ENCODE peak calls at places on chromosome 18, in ten cellular contexts. T, K, G, H, N, W, Q, R, D and M are unnamed samples.

GRCh38 chr18:8435376-8435775 is 173.9 kb upstream of the RAB12 start:
- DNase-seq in T (no peak), K (no peak), G (no peak), H (no peak), N (no peak), W (no peak), Q (no peak), R (no peak), D (no peak), M (no peak)

GRCh38 chr18:3269241-3269640 is 7.3 kb downstream of the MYL12B start:
- DNase-seq in T (no peak), K (no peak), G (no peak), H (no peak), N (no peak), W (no peak), Q (no peak), R (no peak), D (no peak), M (no peak)

GRCh38 chr18:7317804-7318231 is 86.9 kb downstream of the LRRC30 start:
- DNase-seq in T (no peak), K (no peak), G (no peak), H (no peak), N (no peak), W (no peak), Q (peak), R (no peak), D (no peak), M (no peak)

GRCh38 chr18:63234839-63235238 is 84.7 kb downstream of the BCL2 start:
- DNase-seq in T (no peak), K (no peak), G (no peak), H (no peak), N (no peak), W (no peak), Q (no peak), R (no peak), D (no peak), M (no peak)

GRCh38 chr18:42437001-42437400 is 482.0 kb downstream of the PIK3C3 start:
- DNase-seq in T (no peak), K (no peak), G (no peak), H (no peak), N (no peak), W (no peak), Q (no peak), R (no peak), D (no peak), M (no peak)

GRCh38 chr18:12011962-12012549 is 30.7 kb downstream of the IMPA2 start:
- DNase-seq in T (peak), K (no peak), G (peak), H (no peak), N (no peak), W (no peak), Q (no peak), R (peak), D (no peak), M (peak)

GRCh38 chr18:76895498-76895897 is 73.1 kb downstream of the ZNF236 start:
- DNase-seq in T (no peak), K (no peak), G (no peak), H (no peak), N (no peak), W (no peak), Q (no peak), R (no peak), D (no peak), M (no peak)

GRCh38 chr18:3246636-3247242 is 862 bp upstream of the MYL12A start:
- DNase-seq in T (peak), K (no peak), G (no peak), H (no peak), N (peak), W (no peak), Q (no peak), R (peak), D (no peak), M (no peak)

GRCh38 chr18:59050661-59051057 is 89.0 kb upstream of the SEC11C start:
- DNase-seq in T (no peak), K (no peak), G (no peak), H (no peak), N (no peak), W (no peak), Q (no peak), R (no peak), D (no peak), M (no peak)

GRCh38 chr18:22465859-22466602 is 48.3 kb upstream of the CTAGE1 start:
- DNase-seq in T (peak), K (peak), G (peak), H (peak), N (peak), W (no peak), Q (peak), R (peak), D (peak), M (peak)

GRCh38 chr18:78138993-78139496 is 840.6 kb upstream of the SALL3 start:
- DNase-seq in T (no peak), K (no peak), G (no peak), H (no peak), N (no peak), W (no peak), Q (peak), R (no peak), D (no peak), M (no peak)

GRCh38 chr18:6145645-6146308 is 250.5 kb upstream of the TMEM200C start:
- DNase-seq in T (no peak), K (no peak), G (no peak), H (no peak), N (no peak), W (no peak), Q (peak), R (peak), D (no peak), M (no peak)

GRCh38 chr18:21315741-21316187 is 73.7 kb downstream of the GREB1L start:
- DNase-seq in T (no peak), K (peak), G (no peak), H (no peak), N (no peak), W (no peak), Q (peak), R (no peak), D (no peak), M (no peak)

GRCh38 chr18:59885579-59886163 is 14.1 kb upstream of the PMAIP1 start:
- DNase-seq in T (peak), K (no peak), G (peak), H (no peak), N (peak), W (peak), Q (no peak), R (no peak), D (no peak), M (peak)

GRCh38 chr18:58668897-58669296 is 2.4 kb upstream of the MALT1 start:
- DNase-seq in T (peak), K (no peak), G (peak), H (no peak), N (peak), W (no peak), Q (no peak), R (no peak), D (no peak), M (peak)

GRCh38 chr18:1811282-1811681 is 760.0 kb downstream of the METTL4 start:
- DNase-seq in T (no peak), K (no peak), G (no peak), H (no peak), N (no peak), W (no peak), Q (no peak), R (no peak), D (no peak), M (no peak)

GRCh38 chr18:36088256-36088655 is 20.9 kb upstream of the RPRD1A start:
- DNase-seq in T (no peak), K (no peak), G (no peak), H (no peak), N (no peak), W (no peak), Q (no peak), R (no peak), D (no peak), M (no peak)

GRCh38 chr18:9991021-9992000 is 77.5 kb downstream of the VAPA start:
- DNase-seq in T (no peak), K (no peak), G (no peak), H (no peak), N (no peak), W (no peak), Q (no peak), R (no peak), D (no peak), M (no peak)

GRCh38 chr18:35484034-35484433 is 13.7 kb downstream of the INO80C start:
- DNase-seq in T (no peak), K (no peak), G (no peak), H (no peak), N (no peak), W (peak), Q (no peak), R (no peak), D (no peak), M (no peak)

GRCh38 chr18:2900742-2901404 is 54.1 kb downstream of the EMILIN2 start:
- DNase-seq in T (no peak), K (peak), G (no peak), H (no peak), N (no peak), W (no peak), Q (no peak), R (no peak), D (no peak), M (no peak)

GRCh38 chr18:56043691-56044090 is 455.7 kb upstream of the TCF4 start:
- DNase-seq in T (no peak), K (no peak), G (peak), H (no peak), N (no peak), W (no peak), Q (peak), R (peak), D (no peak), M (no peak)

GRCh38 chr18:13558132-13558531 is 168.2 kb downstream of the FAM210A start:
- DNase-seq in T (peak), K (peak), G (peak), H (no peak), N (no peak), W (peak), Q (peak), R (peak), D (no peak), M (peak)

GRCh38 chr18:38241736-38242135 is 676.1 kb upstream of the CELF4 start:
- DNase-seq in T (no peak), K (no peak), G (peak), H (no peak), N (no peak), W (no peak), Q (no peak), R (no peak), D (no peak), M (no peak)

GRCh38 chr18:50806208-50806616 is 13.6 kb downstream of the MRO start:
- DNase-seq in T (no peak), K (peak), G (no peak), H (no peak), N (no peak), W (no peak), Q (peak), R (peak), D (no peak), M (no peak)

GRCh38 chr18:70384181-70384790 is 95.4 kb downstream of the SOCS6 start:
- DNase-seq in T (peak), K (no peak), G (peak), H (peak), N (peak), W (no peak), Q (no peak), R (no peak), D (peak), M (peak)

GRCh38 chr18:12271376-12272235 is 17.4 kb downstream of the CIDEA start:
- DNase-seq in T (peak), K (peak), G (peak), H (no peak), N (peak), W (peak), Q (peak), R (peak), D (no peak), M (peak)

GRCh38 chr18:31499157-31499524 is 1.2 kb downstream of the DSG2 start:
- DNase-seq in T (peak), K (no peak), G (no peak), H (no peak), N (no peak), W (no peak), Q (no peak), R (no peak), D (no peak), M (no peak)

GRCh38 chr18:13501896-13502295 is 224.5 kb downstream of the FAM210A start:
- DNase-seq in T (no peak), K (no peak), G (no peak), H (no peak), N (no peak), W (peak), Q (no peak), R (no peak), D (no peak), M (no peak)

GRCh38 chr18:27211569-27211968 is 26.5 kb upstream of the CHST9 start:
- DNase-seq in T (no peak), K (no peak), G (no peak), H (no peak), N (no peak), W (no peak), Q (no peak), R (no peak), D (no peak), M (no peak)

GRCh38 chr18:63505566-63506335 is 29.0 kb downstream of the SERPINB5 start:
- DNase-seq in T (peak), K (peak), G (no peak), H (no peak), N (no peak), W (no peak), Q (peak), R (no peak), D (no peak), M (peak)

GRCh38 chr18:6682437-6683111 is 46.9 kb upstream of the ARHGAP28 start:
- DNase-seq in T (no peak), K (peak), G (no peak), H (no peak), N (no peak), W (no peak), Q (peak), R (peak), D (no peak), M (no peak)

GRCh38 chr18:59140287-59140885 is 702 bp downstream of the SEC11C start:
- DNase-seq in T (peak), K (peak), G (peak), H (no peak), N (peak), W (no peak), Q (peak), R (no peak), D (no peak), M (peak)

GRCh38 chr18:39039828-39040227 is 1474.2 kb upstream of the CELF4 start:
- DNase-seq in T (no peak), K (no peak), G (no peak), H (no peak), N (no peak), W (no peak), Q (no peak), R (no peak), D (no peak), M (no peak)

GRCh38 chr18:59459352-59460059 is 100.4 kb upstream of the LMAN1 start:
- DNase-seq in T (peak), K (peak), G (peak), H (peak), N (peak), W (no peak), Q (peak), R (no peak), D (peak), M (peak)

DNA sequence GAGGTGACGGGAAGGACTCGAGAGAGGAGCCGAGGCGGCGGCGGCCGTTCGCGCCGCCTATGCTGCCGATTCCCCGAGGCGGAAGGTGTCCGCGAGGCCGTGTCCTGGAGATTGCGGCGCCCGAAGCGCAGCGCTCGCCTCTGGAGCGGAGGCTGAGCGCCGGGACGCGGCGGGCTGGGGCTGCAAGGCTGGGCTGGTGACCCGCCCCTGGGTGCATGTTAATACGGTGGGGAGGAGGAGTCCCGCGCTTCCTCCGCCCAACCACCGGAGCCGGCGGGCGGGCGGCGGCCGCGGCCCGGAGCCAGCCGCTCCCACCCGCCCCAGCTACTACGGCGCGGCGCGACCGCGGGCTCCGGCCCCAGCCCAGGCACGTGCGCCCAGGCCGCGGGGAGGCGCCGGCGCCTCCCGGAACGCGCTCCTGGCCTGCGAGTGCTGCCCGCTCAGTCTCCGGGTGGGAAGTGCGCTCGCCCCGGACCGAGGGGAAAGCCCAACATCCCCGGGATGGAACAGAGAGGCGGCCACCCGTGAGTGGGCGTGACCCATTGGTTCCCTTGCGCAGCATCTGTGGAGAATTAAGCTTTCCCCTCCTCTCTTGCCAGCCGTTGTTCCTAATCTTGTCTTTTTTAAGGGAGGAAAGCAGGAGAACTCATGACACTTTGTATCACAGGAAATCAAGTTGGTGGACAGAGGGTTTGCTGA is at the start of gene DLGAP1:
- DNase-seq in T (peak), K (peak), G (peak), H (no peak), N (no peak), W (peak), Q (peak), R (peak), D (no peak), M (peak)
- H3K4me3 ChIP-seq in T (no peak), K (peak), G (peak), H (no peak), N (no peak), W (peak), Q (peak), R (peak), D (no peak), M (peak)

DNA sequence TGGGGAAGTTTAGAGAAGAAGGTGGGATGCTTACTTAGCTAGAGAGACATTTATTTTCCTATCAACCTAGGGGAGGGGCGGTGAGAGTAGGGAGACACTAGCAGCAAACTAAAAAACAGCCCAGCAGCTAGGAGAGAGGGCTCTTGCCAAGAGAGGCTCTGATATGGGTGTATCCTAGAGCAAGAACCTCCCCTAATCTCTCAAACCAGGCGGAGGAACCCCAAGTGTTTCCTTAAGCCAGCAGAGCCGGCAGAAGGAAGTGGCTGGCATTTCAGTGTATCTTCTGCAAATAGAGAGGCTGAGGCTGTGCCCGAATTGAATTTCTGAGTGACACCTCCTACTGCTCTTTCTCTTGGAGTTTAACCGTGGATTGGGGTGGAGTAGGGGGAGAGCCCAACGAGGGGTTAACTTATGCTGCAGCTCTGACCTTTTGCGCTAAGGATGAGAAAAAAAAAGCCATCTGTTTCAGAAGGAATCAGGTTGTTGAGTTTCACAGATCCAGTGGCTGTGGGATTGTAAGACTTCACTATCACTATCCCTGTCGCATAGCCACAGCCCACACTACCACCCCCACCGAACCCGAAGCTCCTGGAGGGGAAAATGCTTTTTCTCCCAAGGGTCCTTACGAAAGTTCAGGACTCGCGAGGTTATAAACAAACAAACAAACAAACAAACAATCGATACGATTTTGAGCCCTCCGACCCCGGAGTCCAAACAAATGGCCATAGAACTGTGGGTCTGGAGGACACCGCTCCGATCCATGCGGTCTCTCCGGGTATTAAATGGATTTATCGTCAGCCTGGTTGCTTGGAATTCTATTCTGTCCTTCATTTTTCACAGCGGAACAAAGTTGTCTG is 1.3 kb downstream of the ST8SIA5 start:
- DNase-seq in T (no peak), K (no peak), G (no peak), H (no peak), N (peak), W (no peak), Q (peak), R (no peak), D (no peak), M (no peak)
- H3K4me3 ChIP-seq in T (no peak), K (no peak), G (peak), H (no peak), N (no peak), W (peak), Q (no peak), R (peak), D (no peak), M (no peak)

GRCh38 chr18:23870963-23871362 is 143.6 kb upstream of the TTC39C start:
- DNase-seq in T (no peak), K (no peak), G (no peak), H (no peak), N (no peak), W (no peak), Q (no peak), R (no peak), D (no peak), M (no peak)
- H3K4me3 ChIP-seq in T (no peak), K (no peak), G (no peak), H (no peak), N (no peak), W (no peak), Q (no peak), R (no peak), D (no peak), M (no peak)

GRCh38 chr18:79643049-79643765 is 36.4 kb upstream of the CTDP1 start:
- DNase-seq in T (no peak), K (no peak), G (no peak), H (no peak), N (no peak), W (no peak), Q (no peak), R (no peak), D (no peak), M (no peak)

GRCh38 chr18:79642626-79643025 is 37.0 kb upstream of the CTDP1 start:
- DNase-seq in T (peak), K (no peak), G (no peak), H (no peak), N (no peak), W (no peak), Q (no peak), R (no peak), D (peak), M (peak)

GRCh38 chr18:79644666-79645057 is 34.9 kb upstream of the CTDP1 start:
- DNase-seq in T (peak), K (no peak), G (no peak), H (peak), N (no peak), W (no peak), Q (no peak), R (no peak), D (no peak), M (peak)

GRCh38 chr18:79645291-79645983 is 34.2 kb upstream of the CTDP1 start:
- DNase-seq in T (peak), K (no peak), G (no peak), H (no peak), N (no peak), W (no peak), Q (no peak), R (no peak), D (no peak), M (no peak)

GRCh38 chr18:79644006-79644665 is 35.5 kb upstream of the CTDP1 start:
- DNase-seq in T (peak), K (peak), G (peak), H (no peak), N (peak), W (peak), Q (peak), R (peak), D (no peak), M (peak)
- H3K4me3 ChIP-seq in T (no peak), K (no peak), G (no peak), H (no peak), N (no peak), W (no peak), Q (no peak), R (no peak), D (no peak), M (no peak)

GRCh38 chr18:48943333-48943732 is 7.4 kb downstream of the SMAD7 start:
- DNase-seq in T (no peak), K (no peak), G (no peak), H (no peak), N (no peak), W (no peak), Q (no peak), R (no peak), D (no peak), M (no peak)
- H3K4me3 ChIP-seq in T (peak), K (no peak), G (peak), H (peak), N (no peak), W (no peak), Q (no peak), R (peak), D (peak), M (no peak)

GRCh38 chr18:52569492-52569891 is 229.5 kb downstream of the DCC start:
- DNase-seq in T (no peak), K (no peak), G (peak), H (no peak), N (no peak), W (no peak), Q (no peak), R (no peak), D (no peak), M (no peak)
- H3K4me3 ChIP-seq in T (no peak), K (no peak), G (no peak), H (no peak), N (no peak), W (no peak), Q (no peak), R (no peak), D (no peak), M (no peak)